ENCODE peak calls at places on chromosome X, in seven cellular contexts. One of them, this sample, is unnamed.

GRCh38 chrX:123504047-123504446 is 228.8 kb downstream of the THOC2 start:
- DNase-seq in aorta: no peak
- DNase-seq in right lobe of liver: no peak
- DNase-seq in endodermal cell: no peak
- DNase-seq in choroid plexus epithelial cell: no peak
- DNase-seq in sigmoid colon: no peak
- DNase-seq in neuronal stem cell: no peak
- DNase-seq in this sample: no peak

GRCh38 chrX:39869846-39870601 is 227.7 kb downstream of the BCOR start:
- DNase-seq in choroid plexus epithelial cell: peak
- DNase-seq in aorta: no peak
- DNase-seq in sigmoid colon: no peak
- DNase-seq in endodermal cell: no peak
- DNase-seq in right lobe of liver: no peak
- DNase-seq in neuronal stem cell: no peak
- DNase-seq in this sample: no peak

GRCh38 chrX:13938766-13939530 is 90.7 kb downstream of the GEMIN8 start:
- DNase-seq in right lobe of liver: no peak
- DNase-seq in neuronal stem cell: no peak
- DNase-seq in sigmoid colon: no peak
- DNase-seq in endodermal cell: peak
- DNase-seq in aorta: no peak
- DNase-seq in choroid plexus epithelial cell: no peak
- DNase-seq in this sample: no peak

GRCh38 chrX:44415639-44416386 is 72.3 kb upstream of the EFHC2 start:
- DNase-seq in choroid plexus epithelial cell: no peak
- DNase-seq in aorta: no peak
- DNase-seq in neuronal stem cell: no peak
- DNase-seq in right lobe of liver: peak
- DNase-seq in endodermal cell: no peak
- DNase-seq in sigmoid colon: no peak
- DNase-seq in this sample: no peak

GRCh38 chrX:68018248-68019203 is 414.8 kb downstream of the OPHN1 start:
- DNase-seq in right lobe of liver: peak
- DNase-seq in neuronal stem cell: peak
- DNase-seq in choroid plexus epithelial cell: peak
- DNase-seq in sigmoid colon: no peak
- DNase-seq in aorta: no peak
- DNase-seq in endodermal cell: peak
- DNase-seq in this sample: peak

GRCh38 chrX:10190367-10190766 is 33.6 kb downstream of the CLCN4 start:
- DNase-seq in right lobe of liver: no peak
- DNase-seq in endodermal cell: no peak
- DNase-seq in choroid plexus epithelial cell: peak
- DNase-seq in aorta: no peak
- DNase-seq in neuronal stem cell: no peak
- DNase-seq in sigmoid colon: no peak
- DNase-seq in this sample: peak

GRCh38 chrX:123267220-123267619 is 83.1 kb downstream of the GRIA3 start:
- DNase-seq in neuronal stem cell: no peak
- DNase-seq in endodermal cell: no peak
- DNase-seq in sigmoid colon: no peak
- DNase-seq in choroid plexus epithelial cell: peak
- DNase-seq in right lobe of liver: no peak
- DNase-seq in aorta: no peak
- DNase-seq in this sample: peak

GRCh38 chrX:43899878-43900815 is 17.9 kb upstream of the MAOB start:
- DNase-seq in choroid plexus epithelial cell: no peak
- DNase-seq in endodermal cell: no peak
- DNase-seq in sigmoid colon: no peak
- DNase-seq in right lobe of liver: no peak
- DNase-seq in aorta: no peak
- DNase-seq in neuronal stem cell: no peak
- DNase-seq in this sample: no peak

GRCh38 chrX:132199941-132200340 is 19.3 kb downstream of the RAP2C start:
- DNase-seq in choroid plexus epithelial cell: no peak
- DNase-seq in sigmoid colon: no peak
- DNase-seq in right lobe of liver: no peak
- DNase-seq in endodermal cell: no peak
- DNase-seq in neuronal stem cell: no peak
- DNase-seq in aorta: no peak
- DNase-seq in this sample: no peak

GRCh38 chrX:1592128-1592862 is 891 bp downstream of the AKAP17A start:
- DNase-seq in choroid plexus epithelial cell: peak
- DNase-seq in endodermal cell: peak
- DNase-seq in aorta: peak
- DNase-seq in neuronal stem cell: no peak
- DNase-seq in right lobe of liver: peak
- DNase-seq in sigmoid colon: no peak
- DNase-seq in this sample: no peak

GRCh38 chrX:31800219-31800618 is 728.4 kb upstream of the FTHL17 start:
- DNase-seq in neuronal stem cell: no peak
- DNase-seq in sigmoid colon: no peak
- DNase-seq in right lobe of liver: no peak
- DNase-seq in aorta: no peak
- DNase-seq in endodermal cell: no peak
- DNase-seq in choroid plexus epithelial cell: no peak
- DNase-seq in this sample: no peak

GRCh38 chrX:1932231-1932630 is 317.4 kb downstream of the ASMT start:
- DNase-seq in aorta: no peak
- DNase-seq in neuronal stem cell: no peak
- DNase-seq in right lobe of liver: no peak
- DNase-seq in endodermal cell: no peak
- DNase-seq in choroid plexus epithelial cell: peak
- DNase-seq in sigmoid colon: no peak
- DNase-seq in this sample: peak

GRCh38 chrX:74449322-74449936 is 28.1 kb downstream of the SLC16A2 start:
- DNase-seq in right lobe of liver: peak
- DNase-seq in sigmoid colon: no peak
- DNase-seq in aorta: no peak
- DNase-seq in choroid plexus epithelial cell: peak
- DNase-seq in endodermal cell: no peak
- DNase-seq in neuronal stem cell: no peak
- DNase-seq in this sample: no peak

GRCh38 chrX:70436380-70436779 is 8.3 kb upstream of the DLG3 start:
- DNase-seq in right lobe of liver: no peak
- DNase-seq in aorta: no peak
- DNase-seq in choroid plexus epithelial cell: peak
- DNase-seq in neuronal stem cell: no peak
- DNase-seq in endodermal cell: peak
- DNase-seq in sigmoid colon: no peak
- DNase-seq in this sample: no peak

GRCh38 chrX:144327515-144327914 is 443.6 kb downstream of the UBE2NL start:
- DNase-seq in choroid plexus epithelial cell: no peak
- DNase-seq in endodermal cell: no peak
- DNase-seq in aorta: no peak
- DNase-seq in sigmoid colon: no peak
- DNase-seq in neuronal stem cell: no peak
- DNase-seq in right lobe of liver: no peak
- DNase-seq in this sample: peak

GRCh38 chrX:70175338-70175737 is 1.9 kb upstream of the DGAT2L6 start:
- DNase-seq in right lobe of liver: no peak
- DNase-seq in sigmoid colon: no peak
- DNase-seq in choroid plexus epithelial cell: no peak
- DNase-seq in neuronal stem cell: no peak
- DNase-seq in endodermal cell: no peak
- DNase-seq in aorta: no peak
- DNase-seq in this sample: no peak

GRCh38 chrX:148448686-148449085 is 51.7 kb upstream of the AFF2 start:
- DNase-seq in aorta: no peak
- DNase-seq in sigmoid colon: no peak
- DNase-seq in right lobe of liver: no peak
- DNase-seq in endodermal cell: no peak
- DNase-seq in neuronal stem cell: no peak
- DNase-seq in choroid plexus epithelial cell: no peak
- DNase-seq in this sample: no peak

DNA sequence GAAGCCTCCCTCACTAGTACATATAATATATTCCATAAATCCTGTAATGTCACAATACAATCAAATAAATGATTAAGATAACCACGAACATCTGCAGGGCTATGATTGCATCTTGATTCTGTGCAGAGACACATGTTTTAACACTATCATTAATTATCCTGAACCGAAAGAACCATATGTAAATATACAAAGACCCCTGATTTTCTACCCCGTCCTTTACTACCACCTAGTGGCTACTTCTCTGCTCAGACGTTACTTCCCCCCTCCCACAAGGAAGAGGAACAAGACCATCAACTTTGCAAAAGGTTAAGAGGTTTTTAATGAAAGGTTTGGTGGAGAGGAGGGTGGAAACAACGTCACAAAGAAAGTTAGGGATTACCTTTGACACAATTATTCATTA is 134.0 kb downstream of the COL4A6 start:
- DNase-seq in neuronal stem cell: no peak
- DNase-seq in endodermal cell: no peak
- DNase-seq in choroid plexus epithelial cell: peak
- DNase-seq in aorta: no peak
- DNase-seq in sigmoid colon: no peak
- DNase-seq in right lobe of liver: no peak
- DNase-seq in this sample: no peak
- H3K4me3 ChIP-seq in neuronal stem cell: no peak
- H3K4me3 ChIP-seq in endodermal cell: no peak
- H3K4me3 ChIP-seq in choroid plexus epithelial cell: no peak
- H3K4me3 ChIP-seq in aorta: no peak
- H3K4me3 ChIP-seq in sigmoid colon: no peak
- H3K4me3 ChIP-seq in right lobe of liver: no peak
- H3K4me3 ChIP-seq in this sample: no peak

GRCh38 chrX:108734426-108734825 is 1.9 kb downstream of the IRS4 start:
- DNase-seq in neuronal stem cell: no peak
- DNase-seq in sigmoid colon: no peak
- DNase-seq in aorta: no peak
- DNase-seq in endodermal cell: no peak
- DNase-seq in choroid plexus epithelial cell: no peak
- DNase-seq in right lobe of liver: no peak
- DNase-seq in this sample: no peak

GRCh38 chrX:108735087-108735679 is 1.2 kb downstream of the IRS4 start:
- DNase-seq in right lobe of liver: no peak
- DNase-seq in choroid plexus epithelial cell: no peak
- DNase-seq in neuronal stem cell: no peak
- DNase-seq in aorta: no peak
- DNase-seq in endodermal cell: peak
- DNase-seq in sigmoid colon: no peak
- DNase-seq in this sample: no peak

GRCh38 chrX:108736509-108737479 is at the start of gene IRS4:
- DNase-seq in right lobe of liver: no peak
- DNase-seq in endodermal cell: peak
- DNase-seq in neuronal stem cell: peak
- DNase-seq in aorta: peak
- DNase-seq in choroid plexus epithelial cell: peak
- DNase-seq in sigmoid colon: no peak
- DNase-seq in this sample: no peak

GRCh38 chrX:108737754-108738153 is 1.4 kb upstream of the IRS4 start:
- DNase-seq in neuronal stem cell: no peak
- DNase-seq in right lobe of liver: no peak
- DNase-seq in aorta: no peak
- DNase-seq in endodermal cell: no peak
- DNase-seq in sigmoid colon: no peak
- DNase-seq in choroid plexus epithelial cell: no peak
- DNase-seq in this sample: no peak

DNA sequence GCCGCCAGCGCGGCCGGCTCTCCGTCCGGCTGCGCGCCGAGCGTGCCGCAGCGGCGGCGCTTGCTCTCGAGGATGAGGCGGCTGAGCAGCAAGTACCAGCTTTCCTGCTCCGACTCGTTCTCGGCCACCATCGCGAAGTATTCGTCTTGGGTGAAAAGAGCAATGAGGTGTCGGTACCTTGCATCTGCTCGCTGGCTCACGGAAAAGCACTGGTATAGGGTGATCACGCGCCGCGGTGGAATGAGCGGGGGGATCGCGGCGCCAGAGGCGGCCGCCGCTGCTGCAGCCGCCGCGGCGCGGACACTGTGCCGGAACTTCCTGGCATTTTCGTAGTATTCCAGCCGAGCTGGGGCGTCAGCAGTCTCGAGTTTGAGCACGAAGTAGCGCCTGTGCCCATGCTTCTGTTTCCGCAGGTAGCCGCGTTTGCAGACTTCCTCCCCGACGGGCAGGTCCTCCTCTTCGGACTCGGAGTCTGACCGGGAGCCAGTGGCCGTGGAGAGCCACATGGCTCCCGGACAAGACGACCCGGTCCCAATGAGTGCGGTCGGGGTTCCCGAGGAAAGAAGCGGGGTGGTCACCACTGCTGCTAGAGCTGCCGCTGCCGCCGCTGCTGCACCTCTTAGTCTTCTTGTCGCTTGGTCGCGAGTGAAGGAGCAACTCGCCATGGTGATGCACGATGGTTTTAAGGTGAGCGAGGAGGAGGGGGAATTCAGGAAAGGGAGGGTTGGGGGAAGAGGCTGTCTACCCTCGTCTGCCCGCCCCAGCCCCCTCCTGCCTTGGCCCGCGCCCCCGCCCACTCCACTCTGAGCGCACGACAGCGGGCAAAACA is 469 bp downstream of the IRS4 start:
- DNase-seq in sigmoid colon: no peak
- DNase-seq in right lobe of liver: no peak
- DNase-seq in neuronal stem cell: no peak
- DNase-seq in endodermal cell: no peak
- DNase-seq in choroid plexus epithelial cell: peak
- DNase-seq in aorta: peak
- DNase-seq in this sample: no peak
- H3K4me3 ChIP-seq in sigmoid colon: peak
- H3K4me3 ChIP-seq in right lobe of liver: no peak
- H3K4me3 ChIP-seq in neuronal stem cell: peak
- H3K4me3 ChIP-seq in endodermal cell: peak
- H3K4me3 ChIP-seq in choroid plexus epithelial cell: peak
- H3K4me3 ChIP-seq in aorta: peak
- H3K4me3 ChIP-seq in this sample: peak

DNA sequence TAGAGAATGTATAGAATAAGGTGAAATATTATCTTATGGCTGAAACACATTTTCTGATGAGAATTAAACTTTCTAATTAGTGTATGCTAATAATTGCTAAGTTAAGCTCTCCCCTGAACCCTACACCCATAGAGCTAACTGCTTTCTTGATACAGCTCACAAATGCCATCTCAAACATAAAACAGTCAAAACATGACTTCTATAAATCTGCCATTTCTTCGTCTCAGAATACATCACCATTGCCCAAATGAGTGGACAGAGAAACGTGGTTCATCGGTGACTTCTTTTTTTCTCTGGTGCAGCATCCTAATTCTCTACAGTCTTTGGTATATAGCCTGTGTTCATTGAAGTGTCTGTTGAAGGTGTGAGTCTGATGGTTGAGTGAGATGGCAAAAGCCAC is 554.6 kb downstream of the NLGN4X start:
- DNase-seq in choroid plexus epithelial cell: no peak
- DNase-seq in endodermal cell: no peak
- DNase-seq in neuronal stem cell: no peak
- DNase-seq in right lobe of liver: no peak
- DNase-seq in aorta: no peak
- DNase-seq in sigmoid colon: no peak
- DNase-seq in this sample: no peak
- H3K4me3 ChIP-seq in choroid plexus epithelial cell: no peak
- H3K4me3 ChIP-seq in endodermal cell: no peak
- H3K4me3 ChIP-seq in neuronal stem cell: no peak
- H3K4me3 ChIP-seq in right lobe of liver: no peak
- H3K4me3 ChIP-seq in aorta: no peak
- H3K4me3 ChIP-seq in sigmoid colon: no peak
- H3K4me3 ChIP-seq in this sample: no peak

DNA sequence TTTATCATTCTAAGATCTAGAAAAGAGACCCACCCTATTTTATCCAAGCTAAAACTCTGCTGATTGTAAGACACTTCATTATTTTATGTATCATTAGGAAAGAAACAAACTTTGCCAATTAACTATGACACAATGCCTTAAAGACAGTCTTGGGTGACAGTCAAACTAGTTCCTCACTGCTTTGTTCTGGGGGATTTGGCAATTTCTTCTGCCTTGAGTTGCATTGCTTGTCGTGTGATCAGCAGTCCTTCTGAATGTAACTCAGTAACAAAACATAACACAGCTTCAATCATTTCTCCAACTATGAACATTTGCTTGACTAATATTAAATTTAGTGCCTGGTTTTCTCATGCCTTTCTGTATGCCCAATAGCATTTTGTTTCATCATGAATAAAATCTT is 577.9 kb upstream of the DIPK2B start:
- DNase-seq in choroid plexus epithelial cell: no peak
- DNase-seq in endodermal cell: no peak
- DNase-seq in aorta: no peak
- DNase-seq in neuronal stem cell: no peak
- DNase-seq in right lobe of liver: no peak
- DNase-seq in sigmoid colon: no peak
- DNase-seq in this sample: peak
- H3K4me3 ChIP-seq in choroid plexus epithelial cell: no peak
- H3K4me3 ChIP-seq in endodermal cell: no peak
- H3K4me3 ChIP-seq in aorta: no peak
- H3K4me3 ChIP-seq in neuronal stem cell: no peak
- H3K4me3 ChIP-seq in right lobe of liver: no peak
- H3K4me3 ChIP-seq in sigmoid colon: no peak
- H3K4me3 ChIP-seq in this sample: no peak

This sample was measured in AG10803.